ENCODE peak calls at places on chromosomes 7 and 10, in five cellular contexts. V is DND-41, P is GM12865, Q is thyroid gland, Z is GM12864. T is an unnamed sample.

GRCh38 chr7:35261476-35262285 is 7.8 kb upstream of the TBX20 start:
- DNase-seq in V (no peak), P (no peak), Z (no peak), Q (no peak), T (no peak)

GRCh38 chr10:71963756-71964668 is at the start of gene CHST3:
- DNase-seq in Z (no peak), P (peak; percentile 36), V (no peak), Q (peak; percentile 78), T (no peak)

GRCh38 chr7:158018061-158018796 is 569.4 kb downstream of the PTPRN2 start:
- DNase-seq in P (no peak), Q (no peak), V (no peak), Z (no peak), T (no peak)

GRCh38 chr10:35723992-35724391 is 81.9 kb upstream of the FZD8 start:
- DNase-seq in V (no peak), P (no peak), Q (no peak), Z (no peak), T (no peak)

GRCh38 chr7:102914585-102914984 is 1.8 kb downstream of the LRRC17 start:
- DNase-seq in Z (no peak), P (no peak), V (no peak), Q (peak; percentile 3), T (no peak)

GRCh38 chr10:85458274-85458673 is 908.3 kb downstream of the GRID1 start:
- DNase-seq in Q (no peak), Z (no peak), V (no peak), P (no peak), T (no peak)

GRCh38 chr7:77422500-77422899 is 6.4 kb upstream of the GSAP start:
- DNase-seq in Q (no peak), V (no peak), P (no peak), Z (no peak), T (no peak)

GRCh38 chr10:75229961-75230360 is 5.8 kb downstream of the COMTD1 start:
- DNase-seq in P (no peak), V (no peak), Z (no peak), Q (no peak), T (no peak)

GRCh38 chr10:104642311-104643022 is 1.4 kb downstream of the SORCS3 start:
- DNase-seq in P (peak; percentile 10), Z (no peak), V (no peak), Q (no peak), T (no peak)

GRCh38 chr10:33880291-33880690 is 545.8 kb upstream of the NRP1 start:
- DNase-seq in V (no peak), P (no peak), Q (no peak), Z (no peak), T (no peak)

GRCh38 chr10:68067508-68067907 is 7.6 kb downstream of the HERC4 start:
- DNase-seq in V (no peak), P (no peak), Q (no peak), Z (no peak), T (no peak)

GRCh38 chr10:110919349-110919931 is at the start of gene SHOC2:
- DNase-seq in Q (peak; percentile 100), P (peak; percentile 100), Z (no peak), V (peak; percentile 99), T (no peak)

GRCh38 chr10:91088300-91089140 is 131.9 kb upstream of the PCGF5 start:
- DNase-seq in P (peak; percentile 32), Z (peak; percentile 4), V (no peak), Q (no peak), T (no peak)

GRCh38 chr7:135414850-135415439 is 95.0 kb downstream of the CNOT4 start:
- DNase-seq in V (peak; percentile 37), P (peak; percentile 69), Z (peak; percentile 24), Q (peak; percentile 26), T (peak; percentile 21)

GRCh38 chr10:110629680-110630191 is 14.4 kb upstream of the RBM20 start:
- DNase-seq in P (no peak), Z (no peak), Q (peak; percentile 65), V (no peak), T (peak; percentile 46)

GRCh38 chr10:30542001-30542861 is 87.3 kb downstream of the LYZL2 start:
- DNase-seq in V (no peak), Q (peak; percentile 51), Z (no peak), P (peak; percentile 61), T (no peak)

GRCh38 chr7:41292457-41292856 is 410.4 kb downstream of the INHBA start:
- DNase-seq in Z (no peak), Q (no peak), P (no peak), V (no peak), T (no peak)

GRCh38 chr10:7340179-7340874 is 70.5 kb downstream of the SFMBT2 start:
- DNase-seq in Z (no peak), Q (no peak), V (no peak), P (no peak), T (no peak)

GRCh38 chr10:45152726-45153125 is 152.0 kb downstream of the ZNF22 start:
- DNase-seq in P (no peak), V (no peak), Q (no peak), Z (no peak), T (no peak)

GRCh38 chr7:123437447-123437995 is 96.9 kb downstream of the IQUB start:
- DNase-seq in P (no peak), Q (no peak), Z (no peak), V (no peak), T (no peak)

GRCh38 chr7:49714182-49714581 is 59.3 kb upstream of the VWC2 start:
- DNase-seq in Q (peak; percentile 2), V (no peak), Z (no peak), P (no peak), T (no peak)

GRCh38 chr7:6545398-6546126 is 5.7 kb downstream of the GRID2IP start:
- DNase-seq in V (peak; percentile 30), Q (no peak), P (no peak), Z (no peak), T (no peak)

GRCh38 chr7:130387628-130388403 is 7.5 kb downstream of the CPA1 start:
- DNase-seq in Z (no peak), Q (no peak), V (no peak), P (no peak), T (peak; percentile 52)

GRCh38 chr7:139588632-139589031 is 65.1 kb downstream of the CLEC2L start:
- DNase-seq in Z (no peak), P (no peak), V (no peak), Q (no peak), T (no peak)

GRCh38 chr7:139587535-139587934 is 64.0 kb downstream of the CLEC2L start:
- DNase-seq in Q (no peak), Z (no peak), V (no peak), P (no peak), T (no peak)

GRCh38 chr7:139586286-139586685 is 62.8 kb downstream of the CLEC2L start:
- DNase-seq in P (no peak), Z (no peak), V (no peak), Q (no peak), T (no peak)

GRCh38 chr7:139591550-139592195 is 68.2 kb downstream of the CLEC2L start:
- DNase-seq in Q (no peak), Z (no peak), V (no peak), P (no peak), T (peak; percentile 9)

GRCh38 chr7:139589474-139589873 is 66.0 kb downstream of the CLEC2L start:
- DNase-seq in Q (peak; percentile 21), V (no peak), Z (no peak), P (no peak), T (no peak)
- H3K4me3 ChIP-seq in Q (no peak overlapping the region), V (no peak overlapping the region), Z (no peak overlapping the region), P (no peak overlapping the region), T (no peak overlapping the region)

GRCh38 chr10:50794490-50794889 is 54.8 kb downstream of the ASAH2B start:
- DNase-seq in Q (no peak), Z (no peak), P (no peak), V (no peak), T (no peak)

DNA sequence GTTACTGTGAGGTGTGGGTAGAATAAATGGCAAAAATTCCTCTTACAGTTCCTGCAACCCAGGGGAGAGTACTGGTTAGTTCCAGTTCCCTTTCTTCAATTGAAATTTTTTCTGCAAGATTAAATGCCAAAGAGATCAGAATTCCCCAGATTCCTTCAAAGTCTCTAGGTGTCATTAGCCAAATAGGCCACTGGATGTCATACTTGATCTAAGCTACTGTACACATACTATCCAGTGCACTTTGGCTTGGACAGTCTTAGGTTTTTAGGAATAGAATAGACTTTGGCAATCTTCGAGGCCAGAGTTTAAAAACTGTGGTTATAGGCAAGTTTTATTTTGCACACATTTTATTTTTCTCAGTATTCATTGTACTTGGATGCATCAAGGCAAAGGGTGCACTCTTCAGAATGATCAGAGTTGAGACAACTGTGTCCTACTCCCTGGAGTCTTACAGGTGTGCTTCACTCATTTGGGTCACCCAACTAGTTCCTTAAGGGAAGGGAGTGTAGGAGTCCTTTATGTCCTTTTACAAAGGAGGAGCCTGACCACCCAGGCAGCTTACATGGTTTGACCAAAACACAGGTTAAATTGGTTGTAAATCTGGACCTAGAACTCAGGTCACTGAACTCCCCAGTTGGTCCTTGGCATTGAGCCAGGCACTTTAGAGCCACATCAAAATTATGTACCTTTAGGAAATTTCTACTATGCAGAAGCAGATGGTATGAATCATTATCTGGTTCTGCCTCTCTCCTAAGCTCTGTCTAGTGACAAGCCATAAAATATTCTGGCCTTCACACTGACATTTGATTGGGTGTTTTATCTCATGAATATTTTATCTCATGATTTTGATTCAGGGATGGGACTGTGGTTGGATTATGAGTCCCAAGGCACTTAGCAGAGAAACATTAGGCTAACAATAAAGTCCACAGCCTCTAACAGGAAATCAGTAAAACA is 49.5 kb downstream of the ASAH2B start:
- DNase-seq in V (no peak), Q (no peak), P (peak; percentile 8), Z (no peak), T (no peak)
- TF ChIP-seq CTCF in V (peak; percentile 14), Q (no peak), P (no peak), Z (peak; percentile 36), T (peak; percentile 76)

DNA sequence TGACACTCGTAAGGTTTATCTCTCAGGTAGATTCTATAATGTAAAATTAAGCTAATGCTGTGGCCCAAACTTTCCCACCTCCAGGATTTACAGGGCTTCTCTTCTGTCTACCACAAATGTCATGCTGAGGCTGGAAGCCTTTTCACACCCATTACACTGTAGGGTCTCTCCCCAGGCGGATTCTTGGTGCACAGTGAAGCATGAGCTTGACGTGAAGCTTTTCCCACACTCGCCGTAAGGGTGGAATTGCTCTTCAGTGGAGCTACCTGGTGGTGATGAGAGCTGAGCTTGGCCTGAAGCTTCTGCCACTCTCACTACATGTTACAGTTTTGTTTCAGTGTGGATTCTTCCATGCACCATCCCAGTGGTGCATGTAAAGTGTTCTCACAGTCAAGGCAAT is 11.4 kb downstream of the FAM200A start:
- DNase-seq in P (no peak), Q (no peak), Z (no peak), V (no peak), T (no peak)
- H3K4me3 ChIP-seq in P (no peak overlapping the region), Q (no peak overlapping the region), Z (no peak overlapping the region), V (no peak overlapping the region), T (no peak overlapping the region)

GRCh38 chr7:30543815-30544525 is 39.3 kb upstream of the GGCT start:
- DNase-seq in V (no peak), Z (no peak), Q (no peak), P (no peak), T (no peak)
- TF ChIP-seq CTCF in V (no peak), Z (no peak), Q (no peak), P (no peak), T (no peak)

GRCh38 chr10:13526952-13527863 is 1.6 kb downstream of the BEND7 start:
- DNase-seq in V (no peak), Q (no peak), P (no peak), Z (no peak), T (peak; percentile 44)
- H3K4me3 ChIP-seq in V (no peak overlapping the region), Q (no peak overlapping the region), P (no peak overlapping the region), Z (no peak overlapping the region), T (peak overlapping the region; percentile 55)